ENCODE peak calls at places on chromosomes 3 and 15, in six cellular contexts. One of them, this sample, is unnamed.

GRCh38 chr3:58492385-58492970 is 582 bp downstream of the KCTD6 start:
- DNase-seq in GM12864: no peak
- DNase-seq in IMR-90: no peak
- DNase-seq in spleen: no peak
- DNase-seq in RWPE2: no peak
- DNase-seq in heart right ventricle: no peak
- DNase-seq in this sample: peak; percentile 55

GRCh38 chr3:32972482-32973146 is 21.2 kb downstream of the CCR4 start:
- DNase-seq in RWPE2: no peak
- DNase-seq in heart right ventricle: no peak
- DNase-seq in GM12864: no peak
- DNase-seq in spleen: no peak
- DNase-seq in IMR-90: no peak
- DNase-seq in this sample: no peak

GRCh38 chr3:185316740-185317407 is 46.1 kb upstream of the MAP3K13 start:
- DNase-seq in spleen: no peak
- DNase-seq in RWPE2: no peak
- DNase-seq in heart right ventricle: no peak
- DNase-seq in IMR-90: peak; percentile 33
- DNase-seq in GM12864: no peak
- DNase-seq in this sample: no peak

GRCh38 chr15:68175527-68175926 is 29.6 kb downstream of the CALML4 start:
- DNase-seq in spleen: no peak
- DNase-seq in GM12864: no peak
- DNase-seq in heart right ventricle: no peak
- DNase-seq in IMR-90: no peak
- DNase-seq in RWPE2: no peak
- DNase-seq in this sample: no peak

GRCh38 chr3:18127181-18127863 is 297.8 kb downstream of the SATB1 start:
- DNase-seq in heart right ventricle: no peak
- DNase-seq in spleen: no peak
- DNase-seq in GM12864: peak; percentile 22
- DNase-seq in RWPE2: no peak
- DNase-seq in IMR-90: no peak
- DNase-seq in this sample: peak; percentile 45

GRCh38 chr15:90836296-90836871 is 32.0 kb upstream of the FURIN start:
- DNase-seq in heart right ventricle: peak; percentile 45
- DNase-seq in GM12864: no peak
- DNase-seq in IMR-90: peak; percentile 91
- DNase-seq in RWPE2: no peak
- DNase-seq in spleen: no peak
- DNase-seq in this sample: no peak

GRCh38 chr3:157166115-157166514 is 6.2 kb upstream of the CCNL1 start:
- DNase-seq in GM12864: no peak
- DNase-seq in heart right ventricle: no peak
- DNase-seq in IMR-90: no peak
- DNase-seq in RWPE2: no peak
- DNase-seq in spleen: no peak
- DNase-seq in this sample: no peak

GRCh38 chr15:90000175-90000923 is 775 bp upstream of the ZNF710 start:
- DNase-seq in RWPE2: no peak
- DNase-seq in heart right ventricle: no peak
- DNase-seq in spleen: peak; percentile 87
- DNase-seq in GM12864: no peak
- DNase-seq in IMR-90: peak; percentile 15
- DNase-seq in this sample: peak; percentile 65

GRCh38 chr3:146189519-146190173 is 28.7 kb upstream of the PLOD2 start:
- DNase-seq in heart right ventricle: no peak
- DNase-seq in RWPE2: no peak
- DNase-seq in IMR-90: peak; percentile 64
- DNase-seq in GM12864: no peak
- DNase-seq in spleen: no peak
- DNase-seq in this sample: peak; percentile 49

GRCh38 chr3:189334064-189334920 is 162.5 kb downstream of the TPRG1 start:
- DNase-seq in IMR-90: no peak
- DNase-seq in spleen: no peak
- DNase-seq in GM12864: no peak
- DNase-seq in heart right ventricle: no peak
- DNase-seq in RWPE2: no peak
- DNase-seq in this sample: no peak

GRCh38 chr15:63263519-63263918 is 13.9 kb upstream of the APH1B start:
- DNase-seq in IMR-90: no peak
- DNase-seq in heart right ventricle: no peak
- DNase-seq in RWPE2: no peak
- DNase-seq in spleen: no peak
- DNase-seq in GM12864: no peak
- DNase-seq in this sample: no peak

GRCh38 chr3:183317271-183317670 is 64.2 kb downstream of the B3GNT5 start:
- DNase-seq in GM12864: no peak
- DNase-seq in spleen: no peak
- DNase-seq in RWPE2: no peak
- DNase-seq in IMR-90: no peak
- DNase-seq in heart right ventricle: no peak
- DNase-seq in this sample: no peak

GRCh38 chr15:51536965-51537574 is 85.5 kb downstream of the DMXL2 start:
- DNase-seq in IMR-90: peak; percentile 42
- DNase-seq in GM12864: no peak
- DNase-seq in heart right ventricle: no peak
- DNase-seq in spleen: no peak
- DNase-seq in RWPE2: no peak
- DNase-seq in this sample: no peak

GRCh38 chr3:178059836-178060235 is 476.4 kb upstream of the KCNMB2 start:
- DNase-seq in GM12864: no peak
- DNase-seq in heart right ventricle: no peak
- DNase-seq in spleen: no peak
- DNase-seq in RWPE2: no peak
- DNase-seq in IMR-90: peak; percentile 47
- DNase-seq in this sample: no peak

GRCh38 chr3:129045675-129046036 is 14.9 kb upstream of the GP9 start:
- DNase-seq in RWPE2: no peak
- DNase-seq in spleen: peak; percentile 84
- DNase-seq in IMR-90: no peak
- DNase-seq in GM12864: no peak
- DNase-seq in heart right ventricle: no peak
- DNase-seq in this sample: no peak

GRCh38 chr3:43445820-43446219 is 159.5 kb downstream of the SNRK start:
- DNase-seq in heart right ventricle: no peak
- DNase-seq in spleen: no peak
- DNase-seq in IMR-90: no peak
- DNase-seq in RWPE2: no peak
- DNase-seq in GM12864: no peak
- DNase-seq in this sample: no peak

GRCh38 chr3:177493091-177493490 is 295.8 kb upstream of the TBL1XR1 start:
- DNase-seq in heart right ventricle: no peak
- DNase-seq in RWPE2: no peak
- DNase-seq in spleen: no peak
- DNase-seq in GM12864: no peak
- DNase-seq in IMR-90: no peak
- DNase-seq in this sample: no peak

GRCh38 chr15:29088666-29089065 is 181.0 kb downstream of the NSMCE3 start:
- DNase-seq in spleen: peak; percentile 54
- DNase-seq in IMR-90: no peak
- DNase-seq in RWPE2: peak; percentile 55
- DNase-seq in GM12864: no peak
- DNase-seq in heart right ventricle: no peak
- DNase-seq in this sample: no peak

GRCh38 chr3:159128628-159129027 is 326.8 kb downstream of the MFSD1 start:
- DNase-seq in spleen: no peak
- DNase-seq in GM12864: no peak
- DNase-seq in IMR-90: no peak
- DNase-seq in RWPE2: no peak
- DNase-seq in heart right ventricle: no peak
- DNase-seq in this sample: no peak

GRCh38 chr3:62201438-62202035 is 171.8 kb downstream of the FEZF2 start:
- DNase-seq in GM12864: no peak
- DNase-seq in IMR-90: peak; percentile 51
- DNase-seq in spleen: no peak
- DNase-seq in RWPE2: no peak
- DNase-seq in heart right ventricle: no peak
- DNase-seq in this sample: peak; percentile 66

GRCh38 chr3:61765109-61765876 is 203.9 kb downstream of the PTPRG start:
- DNase-seq in RWPE2: no peak
- DNase-seq in IMR-90: no peak
- DNase-seq in GM12864: no peak
- DNase-seq in spleen: no peak
- DNase-seq in heart right ventricle: no peak
- DNase-seq in this sample: no peak

GRCh38 chr3:127011270-127011992 is 28.5 kb downstream of the PLXNA1 start:
- DNase-seq in spleen: no peak
- DNase-seq in RWPE2: no peak
- DNase-seq in GM12864: no peak
- DNase-seq in IMR-90: peak; percentile 31
- DNase-seq in heart right ventricle: peak; percentile 36
- DNase-seq in this sample: no peak
- TF ChIP-seq CTCF in spleen: no peak
- TF ChIP-seq CTCF in RWPE2: no peak
- TF ChIP-seq CTCF in GM12864: no peak
- TF ChIP-seq CTCF in IMR-90: no peak
- TF ChIP-seq CTCF in heart right ventricle: no peak
- TF ChIP-seq CTCF in this sample: no peak

DNA sequence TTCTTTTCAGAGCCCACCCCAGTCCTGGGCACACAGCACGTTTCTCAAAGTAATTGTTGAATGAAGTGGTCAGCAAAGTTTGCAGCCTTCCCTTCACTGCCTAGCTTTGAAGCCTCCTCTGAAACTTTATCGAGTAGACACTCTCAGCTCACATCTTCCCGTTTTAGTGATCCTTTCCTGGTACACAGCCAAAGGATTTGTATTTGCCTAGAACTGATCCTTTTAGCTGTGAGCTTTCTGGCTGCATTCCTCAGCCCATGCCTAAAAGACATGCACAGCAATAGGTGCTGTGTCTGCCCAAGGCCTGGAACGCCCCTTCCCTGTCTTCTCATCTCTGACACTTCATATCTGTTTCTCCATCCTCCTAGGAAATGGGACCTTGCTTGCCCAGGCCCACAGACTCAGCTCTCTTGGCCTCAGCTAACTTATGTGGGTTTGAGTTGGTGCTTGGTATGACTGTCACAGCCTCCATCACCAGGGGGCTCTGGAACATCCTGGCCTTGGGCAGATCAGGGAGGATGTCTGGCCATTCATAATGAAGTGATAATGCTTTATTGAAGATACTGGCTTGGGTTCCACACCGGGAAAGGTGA is 156.8 kb upstream of the SMAD3 start:
- DNase-seq in GM12864: no peak
- DNase-seq in RWPE2: peak; percentile 21
- DNase-seq in heart right ventricle: no peak
- DNase-seq in IMR-90: peak; percentile 30
- DNase-seq in spleen: no peak
- DNase-seq in this sample: no peak
- TF ChIP-seq CTCF in GM12864: no peak
- TF ChIP-seq CTCF in RWPE2: peak; percentile 8
- TF ChIP-seq CTCF in heart right ventricle: no peak
- TF ChIP-seq CTCF in IMR-90: no peak
- TF ChIP-seq CTCF in spleen: no peak
- TF ChIP-seq CTCF in this sample: no peak

DNA sequence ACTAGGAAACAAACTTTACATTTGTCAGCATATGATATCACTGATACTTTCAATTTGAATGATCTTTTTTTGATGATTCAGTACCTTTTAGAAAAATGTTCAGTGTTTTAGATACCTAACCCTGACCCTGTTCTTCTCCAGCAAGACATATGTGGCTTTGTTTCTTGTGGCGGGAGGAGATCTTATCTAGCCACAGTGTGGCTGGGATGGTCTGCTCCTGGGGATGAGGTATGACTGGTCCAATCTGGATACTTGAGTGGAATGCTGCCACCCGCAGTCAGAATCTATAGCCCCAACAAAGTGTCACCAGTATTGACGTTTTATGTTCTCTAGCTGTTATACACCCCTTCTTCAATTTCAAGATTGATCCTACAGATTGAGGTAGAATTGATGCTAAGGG is 439.0 kb upstream of the GOLIM4 start:
- DNase-seq in spleen: no peak
- DNase-seq in GM12864: no peak
- DNase-seq in IMR-90: no peak
- DNase-seq in RWPE2: no peak
- DNase-seq in heart right ventricle: no peak
- DNase-seq in this sample: no peak
- TF ChIP-seq CTCF in spleen: no peak
- TF ChIP-seq CTCF in GM12864: no peak
- TF ChIP-seq CTCF in IMR-90: no peak
- TF ChIP-seq CTCF in RWPE2: no peak
- TF ChIP-seq CTCF in heart right ventricle: no peak
- TF ChIP-seq CTCF in this sample: no peak

DNA sequence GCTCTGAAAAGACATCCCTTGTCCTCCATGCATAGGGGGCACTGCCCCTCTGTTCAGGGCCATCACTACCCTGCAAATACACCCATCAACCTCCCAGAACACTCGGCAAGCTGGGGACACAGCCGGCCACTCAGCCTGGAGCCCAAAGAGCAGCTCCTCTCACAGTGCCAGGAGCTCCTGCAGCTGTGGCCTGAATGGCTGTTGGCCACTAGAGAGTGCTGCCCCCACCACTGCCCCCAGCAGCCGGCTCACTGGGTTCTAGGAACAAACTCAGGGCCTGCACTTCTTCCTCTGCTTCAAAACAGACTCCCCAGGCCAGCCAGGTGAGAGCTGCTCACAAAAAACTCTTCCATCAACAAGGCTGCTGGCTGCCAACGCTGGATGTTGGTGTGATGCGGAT is 90.1 kb downstream of the GABRB3 start:
- DNase-seq in heart right ventricle: no peak
- DNase-seq in IMR-90: no peak
- DNase-seq in spleen: no peak
- DNase-seq in RWPE2: no peak
- DNase-seq in GM12864: no peak
- DNase-seq in this sample: no peak
- TF ChIP-seq CTCF in heart right ventricle: no peak
- TF ChIP-seq CTCF in IMR-90: no peak
- TF ChIP-seq CTCF in spleen: no peak
- TF ChIP-seq CTCF in RWPE2: no peak
- TF ChIP-seq CTCF in GM12864: no peak
- TF ChIP-seq CTCF in this sample: no peak

GRCh38 chr3:9942934-9943690 is 9.1 kb downstream of the PRRT3 start:
- DNase-seq in spleen: no peak
- DNase-seq in RWPE2: peak; percentile 33
- DNase-seq in IMR-90: no peak
- DNase-seq in GM12864: no peak
- DNase-seq in heart right ventricle: no peak
- DNase-seq in this sample: no peak
- TF ChIP-seq CTCF in spleen: no peak
- TF ChIP-seq CTCF in RWPE2: no peak
- TF ChIP-seq CTCF in IMR-90: no peak
- TF ChIP-seq CTCF in GM12864: no peak
- TF ChIP-seq CTCF in heart right ventricle: no peak
- TF ChIP-seq CTCF in this sample: no peak

This sample was measured in GM13977.